ENCODE peak calls at places on chromosomes 4 and X, in four cellular contexts. G is esophagus muscularis mucosa, H is A549, U is Peyer's patch. A is an unnamed sample.

GRCh38 chr4:1199556-1200331 is 27.4 kb upstream of the SPON2 start:
- DNase-seq in G (no peak), H (no peak), U (peak; percentile 47), A (no peak)

GRCh38 chr4:1008840-1009646 is 2.4 kb upstream of the FGFRL1 start:
- DNase-seq in G (no peak), H (no peak), U (peak; percentile 74), A (no peak)

GRCh38 chr4:93771640-93772411 is 56.7 kb upstream of the ATOH1 start:
- DNase-seq in G (no peak), H (no peak), U (peak; percentile 52), A (no peak)

GRCh38 chrX:36898301-36898700 is 109.9 kb upstream of the FAM47C start:
- DNase-seq in G (no peak), H (peak; percentile 10), U (no peak), A (no peak)

GRCh38 chr4:123587983-123588494 is 191.4 kb downstream of the SPRY1 start:
- DNase-seq in G (no peak), H (peak; percentile 93), U (peak; percentile 80), A (peak; percentile 7)

GRCh38 chr4:56909083-56909981 is 1.6 kb downstream of the REST start:
- DNase-seq in G (no peak), H (peak; percentile 33), U (peak; percentile 83), A (peak; percentile 51)

GRCh38 chrX:17737707-17738001 is 361 bp downstream of the SCML1 start:
- DNase-seq in G (no peak), H (no peak), U (no peak), A (no peak)

GRCh38 chrX:54838583-54838982 is 31.0 kb downstream of the MAGED2 start:
- DNase-seq in G (no peak), H (no peak), U (no peak), A (no peak)

GRCh38 chr4:3768842-3769641 is 2.9 kb downstream of the ADRA2C start:
- DNase-seq in G (no peak), H (no peak), U (no peak), A (no peak)

GRCh38 chrX:16022580-16023170 is 100.7 kb upstream of the GRPR start:
- DNase-seq in G (no peak), H (peak; percentile 50), U (no peak), A (peak; percentile 3)

GRCh38 chrX:129717902-129718301 is 20.9 kb upstream of the XPNPEP2 start:
- DNase-seq in G (no peak), H (peak; percentile 7), U (no peak), A (peak; percentile 35)

GRCh38 chr4:153792007-153792892 is 3.4 kb upstream of the SFRP2 start:
- DNase-seq in G (no peak), H (peak; percentile 5), U (peak; percentile 66), A (no peak)

GRCh38 chrX:42934020-42934701 is 156.2 kb upstream of the PPP1R2C start:
- DNase-seq in G (no peak), H (no peak), U (peak; percentile 84), A (no peak)

GRCh38 chrX:140509468-140510305 is 4.8 kb upstream of the SOX3 start:
- DNase-seq in G (no peak), H (no peak), U (no peak), A (no peak)

GRCh38 chr4:69096810-69097209 is 536 bp downstream of the UGT2B7 start:
- DNase-seq in G (no peak), H (no peak), U (no peak), A (no peak)

GRCh38 chr4:23768541-23768940 is 121.3 kb downstream of the PPARGC1A start:
- DNase-seq in G (no peak), H (no peak), U (no peak), A (no peak)

GRCh38 chrX:140510306-140510676 is 5.4 kb upstream of the SOX3 start:
- DNase-seq in G (no peak), H (no peak), U (no peak), A (no peak)

GRCh38 chr4:51853027-51853682 is 10.2 kb downstream of the DCUN1D4 start:
- DNase-seq in G (peak; percentile 82), H (peak; percentile 14), U (no peak), A (no peak)

GRCh38 chr4:180953572-180953971 is 1289.6 kb upstream of the TENM3 start:
- DNase-seq in G (no peak), H (peak; percentile 14), U (no peak), A (no peak)

GRCh38 chrX:149495573-149496071 is 9.5 kb downstream of the IDS start:
- DNase-seq in G (no peak), H (peak; percentile 70), U (peak; percentile 58), A (peak; percentile 40)

GRCh38 chr4:89305028-89305427 is 2.6 kb downstream of the GPRIN3 start:
- DNase-seq in G (no peak), H (peak; percentile 46), U (no peak), A (no peak)

GRCh38 chr4:120921456-120922389 is 803 bp downstream of the PRDM5 start:
- DNase-seq in G (no peak), H (peak; percentile 61), U (peak; percentile 72), A (peak; percentile 49)
- TF ChIP-seq POLR2A in G (no peak), H (peak; percentile 78), U (no peak), A (peak; percentile 90)

GRCh38 chr4:116866116-116866515 is 219.3 kb downstream of the TRAM1L1 start:
- DNase-seq in G (no peak), H (no peak), U (no peak), A (no peak)
- TF ChIP-seq POLR2A in G (no peak), H (no peak), U (no peak), A (no peak)

GRCh38 chrX:120251471-120252011 is 929 bp downstream of the ZBTB33 start:
- DNase-seq in G (no peak), H (peak; percentile 12), U (peak; percentile 61), A (no peak)

GRCh38 chrX:120253784-120254183 is 3.2 kb downstream of the ZBTB33 start:
- DNase-seq in G (no peak), H (no peak), U (no peak), A (no peak)

GRCh38 chrX:120244735-120245498 is 5.7 kb upstream of the ZBTB33 start:
- DNase-seq in G (no peak), H (peak; percentile 91), U (peak; percentile 80), A (peak; percentile 23)

GRCh38 chrX:120250522-120251271 is at the start of gene ZBTB33:
- DNase-seq in G (peak; percentile 94), H (peak; percentile 96), U (peak; percentile 94), A (peak; percentile 63)
- TF ChIP-seq POLR2A in G (peak; percentile 13), H (peak; percentile 62), U (peak; percentile 71), A (peak; percentile 71)

GRCh38 chr4:107930821-107931774 is at the start of gene CYP2U1:
- DNase-seq in G (peak; percentile 94), H (peak; percentile 68), U (peak; percentile 95), A (peak; percentile 65)
- TF ChIP-seq POLR2A in G (peak; percentile 24), H (peak; percentile 40), U (no peak), A (peak; percentile 69)

GRCh38 chr4:42819863-42820514 is 72.5 kb upstream of the GRXCR1 start:
- DNase-seq in G (no peak), H (no peak), U (no peak), A (no peak)
- TF ChIP-seq POLR2A in G (no peak), H (no peak), U (no peak), A (no peak)